ENCODE peak calls at places on chromosome 15, in four cellular contexts. W is H9, A is trophoblast cell, H is IMR-90. K is an unnamed sample.

GRCh38 chr15:86268558-86268957 is 188.9 kb downstream of the AGBL1 start:
- DNase-seq in A (no peak), W (no peak), H (no peak), K (no peak)

GRCh38 chr15:62994975-62995730 is 47.4 kb upstream of the TPM1 start:
- DNase-seq in W (no peak), H (peak), A (peak), K (no peak)

GRCh38 chr15:89016549-89017041 is 71.7 kb upstream of the ABHD2 start:
- DNase-seq in H (peak), A (peak), W (no peak), K (no peak)

GRCh38 chr15:90400759-90401314 is 12.8 kb downstream of the IQGAP1 start:
- DNase-seq in W (peak), A (peak), H (peak), K (peak)

GRCh38 chr15:65612616-65612946 is 1.6 kb upstream of the INTS14 start:
- DNase-seq in W (no peak), A (no peak), H (peak), K (no peak)

GRCh38 chr15:62568004-62568403 is 402.9 kb upstream of the C2CD4B start:
- DNase-seq in A (no peak), H (no peak), W (no peak), K (no peak)

GRCh38 chr15:80121546-80121945 is 31.3 kb upstream of the FAH start:
- DNase-seq in A (no peak), W (no peak), H (no peak), K (no peak)

GRCh38 chr15:25850154-25851111 is 12.7 kb downstream of the ATP10A start:
- DNase-seq in W (peak), A (peak), H (peak), K (peak)

GRCh38 chr15:32122013-32122412 is 91.7 kb downstream of the CHRNA7 start:
- DNase-seq in H (no peak), A (no peak), W (no peak), K (no peak)

GRCh38 chr15:71116366-71116765 is 1.1 kb downstream of the THSD4 start:
- DNase-seq in W (no peak), A (no peak), H (peak), K (no peak)

DNA sequence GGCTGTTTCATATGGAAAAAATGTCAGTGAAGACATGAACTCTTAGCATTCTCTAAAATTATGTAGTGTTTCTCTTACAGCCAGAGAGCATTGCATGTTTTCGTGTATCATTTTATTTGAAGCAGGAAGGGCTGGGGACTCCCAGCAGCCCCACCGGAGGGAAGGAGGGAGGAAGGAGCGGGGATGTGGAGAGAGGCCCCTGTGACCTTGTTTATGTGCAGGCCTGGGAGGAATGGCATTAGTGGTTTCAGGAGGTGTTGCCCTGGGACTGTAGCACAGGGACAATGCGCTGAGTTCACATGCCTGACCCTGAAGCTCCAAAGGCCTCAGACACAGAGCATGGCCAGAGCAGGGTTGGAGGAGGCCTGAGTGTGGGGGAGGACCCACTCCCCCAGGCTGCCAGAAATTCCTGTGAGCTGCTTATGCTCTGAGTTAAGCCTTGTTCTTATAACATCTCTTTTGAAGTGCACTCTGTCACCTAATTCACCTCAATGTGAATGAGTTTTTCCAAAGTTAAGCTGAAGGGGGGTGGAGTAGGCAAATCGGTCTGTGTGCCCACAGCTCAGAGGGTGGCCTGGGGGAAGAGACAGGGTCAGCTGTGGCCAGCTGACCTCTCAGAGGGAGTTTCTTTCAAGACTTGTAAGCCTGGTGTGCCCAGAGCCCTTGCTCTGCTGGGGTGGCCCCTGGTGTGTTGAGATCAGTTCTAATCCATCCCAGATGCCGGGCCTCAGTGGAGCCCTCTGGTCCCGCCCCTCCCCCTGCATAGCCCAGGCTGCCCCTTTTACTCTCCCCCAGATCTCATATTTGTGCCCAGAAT is 3.9 kb upstream of the RNU6-1 start:
- DNase-seq in H (peak), W (no peak), A (peak), K (peak)
- H4K91ac ChIP-seq in H (no peak), W (no peak), A (no peak), K (no peak)

GRCh38 chr15:95134306-95135100 is 903.1 kb downstream of the MCTP2 start:
- DNase-seq in H (peak), A (no peak), W (no peak), K (no peak)
- H3K4ac ChIP-seq in H (no peak), A (no peak), W (no peak), K (no peak)

GRCh38 chr15:50353999-50354837 is 780 bp downstream of the GABPB1 start:
- DNase-seq in H (peak), A (peak), W (peak), K (peak)
- H4K91ac ChIP-seq in H (peak), A (peak), W (peak), K (no peak)

DNA sequence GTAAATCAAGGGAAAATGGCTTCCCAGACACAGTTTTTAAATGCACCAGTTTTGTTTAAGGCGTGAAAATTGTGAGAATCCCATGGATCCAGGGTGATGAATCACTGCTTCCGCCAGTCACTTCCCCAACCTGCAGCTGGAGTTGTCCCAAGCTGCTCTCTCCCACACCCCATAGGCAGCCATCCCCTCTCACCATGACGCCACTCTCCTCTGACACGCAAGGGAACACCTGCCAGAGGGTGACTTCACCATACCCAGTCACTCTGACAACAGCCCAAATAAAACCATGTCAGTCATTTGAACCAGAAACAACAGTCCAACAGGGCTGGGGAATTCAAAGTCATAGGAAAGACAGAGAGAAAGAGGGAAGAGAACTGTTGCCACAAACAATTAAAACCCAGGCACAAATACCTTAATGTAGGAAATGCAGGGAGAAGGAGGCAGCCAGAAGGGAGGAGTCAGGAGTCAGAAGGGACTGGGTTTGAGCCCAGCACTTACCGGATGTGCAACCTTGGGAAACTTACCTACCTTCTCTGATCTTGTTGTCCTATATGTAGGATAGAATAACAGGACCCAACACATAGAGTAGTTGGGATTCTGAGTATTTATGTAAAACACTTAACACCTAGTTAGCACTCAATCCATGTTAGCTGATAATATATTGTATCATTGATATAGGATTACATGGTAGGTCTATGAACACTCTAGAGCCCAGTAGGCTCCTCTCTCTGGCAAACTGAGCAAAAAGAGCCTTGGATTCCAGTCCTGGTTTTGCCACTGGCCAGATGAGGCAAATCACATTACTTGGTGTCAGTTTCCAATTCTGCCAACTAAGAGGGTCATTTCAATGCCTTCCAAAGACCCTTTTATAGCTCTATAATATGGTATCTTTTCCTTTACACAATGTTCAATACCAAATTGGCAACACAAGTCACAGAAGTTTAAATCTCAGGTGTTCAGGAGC is 326.3 kb upstream of the ICE2 start:
- DNase-seq in W (peak), A (no peak), H (peak), K (no peak)
- H3K4ac ChIP-seq in W (no peak), A (no peak), H (no peak), K (no peak)

DNA sequence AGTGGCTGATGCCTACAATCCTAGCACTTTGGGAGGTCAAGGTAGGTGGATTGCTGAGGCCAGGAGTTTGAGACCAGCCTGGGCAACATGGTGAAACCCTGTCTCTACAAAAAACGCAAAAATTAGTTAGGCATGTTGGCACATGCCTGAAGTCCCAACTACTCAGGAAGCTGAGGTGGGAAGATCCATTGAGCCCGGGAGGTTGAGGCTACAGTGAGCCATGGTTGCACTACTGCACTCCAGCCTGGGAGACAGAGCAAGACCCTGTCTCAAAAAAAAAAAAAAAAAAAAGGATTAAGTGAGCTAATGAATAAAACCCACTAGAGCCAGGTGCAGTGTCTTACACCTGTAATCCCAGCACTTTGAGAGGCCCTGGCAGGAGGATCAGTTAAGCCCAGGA is 6.7 kb upstream of the SEC11A start:
- DNase-seq in W (no peak), H (no peak), A (no peak), K (no peak)
- H4K91ac ChIP-seq in W (no peak), H (no peak), A (no peak), K (no peak)